ENCODE peak calls at places on chromosomes 11 and 22, in eight cellular contexts. X is GM13976, M is endodermal cell, Z is HFFc6, S is astrocyte of the spinal cord, E is Calu3, I is lower lobe of right lung, Y is foreskin keratinocyte. B is an unnamed sample.

GRCh38 chr11:125433454-125434121 is 62.5 kb downstream of the FEZ1 start:
- DNase-seq in X (peak), M (peak), Z (peak), S (peak), E (peak), I (no peak), Y (peak), B (no peak)

GRCh38 chr11:31636983-31637382 is 127.4 kb downstream of the ELP4 start:
- DNase-seq in X (no peak), M (no peak), Z (no peak), S (no peak), E (no peak), I (no peak), Y (no peak), B (no peak)

GRCh38 chr22:31238057-31238456 is 26.0 kb downstream of the LIMK2 start:
- DNase-seq in X (peak), M (no peak), Z (no peak), S (no peak), E (no peak), I (no peak), Y (no peak), B (no peak)

GRCh38 chr11:92897487-92897886 is 72.0 kb upstream of the MTNR1B start:
- DNase-seq in X (no peak), M (peak), Z (no peak), S (no peak), E (no peak), I (no peak), Y (no peak), B (no peak)

GRCh38 chr11:112085822-112086421 is 634 bp downstream of the TIMM8B start:
- DNase-seq in X (peak), M (no peak), Z (peak), S (peak), E (peak), I (no peak), Y (peak), B (no peak)

GRCh38 chr11:88979641-88980040 is 86.1 kb downstream of the GRM5 start:
- DNase-seq in X (no peak), M (no peak), Z (peak), S (peak), E (no peak), I (no peak), Y (peak), B (no peak)

GRCh38 chr22:43543522-43544281 is 131.9 kb downstream of the MPPED1 start:
- DNase-seq in X (no peak), M (no peak), Z (no peak), S (no peak), E (no peak), I (no peak), Y (no peak), B (no peak)

GRCh38 chr22:37336474-37337028 is 54.2 kb downstream of the CYTH4 start:
- DNase-seq in X (no peak), M (no peak), Z (no peak), S (no peak), E (no peak), I (no peak), Y (no peak), B (no peak)

GRCh38 chr11:124778281-124778680 is 16.2 kb upstream of the ESAM start:
- DNase-seq in X (no peak), M (no peak), Z (no peak), S (no peak), E (no peak), I (no peak), Y (no peak), B (no peak)

GRCh38 chr11:28476864-28477263 is 368.7 kb downstream of the METTL15 start:
- DNase-seq in X (no peak), M (no peak), Z (no peak), S (no peak), E (no peak), I (no peak), Y (no peak), B (no peak)

GRCh38 chr11:85934599-85935169 is 79.5 kb downstream of the CCDC83 start:
- DNase-seq in X (no peak), M (no peak), Z (no peak), S (no peak), E (no peak), I (no peak), Y (no peak), B (no peak)

GRCh38 chr11:12329797-12330196 is 47.6 kb upstream of the PARVA start:
- DNase-seq in X (no peak), M (no peak), Z (no peak), S (no peak), E (no peak), I (no peak), Y (no peak), B (no peak)

GRCh38 chr22:22048981-22049531 is 66.5 kb upstream of the TOP3B start:
- DNase-seq in X (no peak), M (no peak), Z (no peak), S (no peak), E (no peak), I (no peak), Y (no peak), B (no peak)

GRCh38 chr11:100709233-100709999 is 22.3 kb downstream of the ARHGAP42 start:
- DNase-seq in X (no peak), M (no peak), Z (no peak), S (peak), E (no peak), I (no peak), Y (peak), B (no peak)

GRCh38 chr11:43937434-43938411 is 4.7 kb upstream of the C11orf96 start:
- DNase-seq in X (no peak), M (no peak), Z (peak), S (peak), E (no peak), I (no peak), Y (peak), B (no peak)

GRCh38 chr22:33111491-33111890 is 53.3 kb upstream of the SYN3 start:
- DNase-seq in X (no peak), M (no peak), Z (no peak), S (no peak), E (no peak), I (no peak), Y (no peak), B (no peak)

GRCh38 chr22:27779650-27780049 is 21.9 kb downstream of the MN1 start:
- DNase-seq in X (no peak), M (no peak), Z (no peak), S (no peak), E (no peak), I (no peak), Y (no peak), B (no peak)

GRCh38 chr11:18757742-18758294 is 31.8 kb upstream of the IGSF22 start:
- DNase-seq in X (no peak), M (no peak), Z (no peak), S (peak), E (no peak), I (no peak), Y (no peak), B (no peak)

GRCh38 chr11:69253028-69253427 is 40.9 kb upstream of the MYEOV start:
- DNase-seq in X (no peak), M (no peak), Z (peak), S (peak), E (peak), I (no peak), Y (peak), B (no peak)

GRCh38 chr22:47061226-47061625 is 298.8 kb downstream of the TBC1D22A start:
- DNase-seq in X (no peak), M (no peak), Z (no peak), S (no peak), E (no peak), I (no peak), Y (no peak), B (no peak)

GRCh38 chr11:109422755-109423113 is 744 bp downstream of the C11orf87 start:
- DNase-seq in X (peak), M (no peak), Z (no peak), S (peak), E (no peak), I (no peak), Y (peak), B (no peak)

GRCh38 chr11:48037709-48038468 is 57.5 kb downstream of the PTPRJ start:
- DNase-seq in X (no peak), M (no peak), Z (no peak), S (peak), E (no peak), I (no peak), Y (no peak), B (no peak)

GRCh38 chr11:23097906-23098305 is 237.6 kb upstream of the CCDC179 start:
- DNase-seq in X (no peak), M (no peak), Z (no peak), S (no peak), E (no peak), I (no peak), Y (no peak), B (no peak)

GRCh38 chr11:44651535-44652130 is 75.1 kb upstream of the TSPAN18 start:
- DNase-seq in X (no peak), M (no peak), Z (no peak), S (no peak), E (no peak), I (no peak), Y (no peak), B (no peak)

GRCh38 chr11:36455658-36456111 is 54.4 kb downstream of the TRAF6 start:
- DNase-seq in X (no peak), M (peak), Z (peak), S (peak), E (peak), I (no peak), Y (peak), B (no peak)

GRCh38 chr11:36454991-36455611 is 55.0 kb downstream of the TRAF6 start:
- DNase-seq in X (no peak), M (peak), Z (no peak), S (peak), E (no peak), I (no peak), Y (no peak), B (no peak)

GRCh38 chr11:36458129-36458918 is 51.7 kb downstream of the TRAF6 start:
- DNase-seq in X (no peak), M (peak), Z (no peak), S (no peak), E (no peak), I (peak), Y (no peak), B (no peak)

GRCh38 chr11:36454551-36454950 is 55.5 kb downstream of the TRAF6 start:
- DNase-seq in X (no peak), M (no peak), Z (no peak), S (no peak), E (no peak), I (no peak), Y (no peak), B (no peak)

DNA sequence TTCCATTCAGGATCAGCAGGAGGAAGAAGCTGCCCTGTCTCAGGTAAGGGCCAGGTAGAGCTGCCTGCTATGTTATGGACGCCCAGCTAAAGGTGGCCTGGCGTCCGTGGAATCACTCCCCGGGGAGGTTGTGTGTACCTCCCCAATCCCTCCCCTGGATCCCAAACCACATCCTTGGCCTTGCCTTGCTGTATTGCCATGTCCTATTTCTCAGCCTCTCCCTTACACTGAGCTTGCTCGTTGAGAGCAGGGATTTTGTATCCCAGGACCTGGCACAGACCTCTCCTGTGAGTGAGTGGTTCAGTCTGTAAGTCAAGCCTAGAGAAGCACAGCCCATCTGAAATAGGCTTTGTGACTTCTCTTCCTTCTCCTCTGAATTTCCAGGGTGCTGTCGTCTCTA is 53.9 kb downstream of the TRAF6 start:
- DNase-seq in X (no peak), M (peak), Z (no peak), S (no peak), E (no peak), I (no peak), Y (no peak), B (no peak)
- TF ChIP-seq CTCF in X (no peak), M (no peak), Z (no peak), S (no peak), E (no peak), I (no peak), Y (no peak), B (no peak)

GRCh38 chr11:73285721-73286120 is 13.6 kb downstream of the P2RY6 start:
- DNase-seq in X (no peak), M (no peak), Z (no peak), S (no peak), E (no peak), I (no peak), Y (no peak), B (no peak)

GRCh38 chr11:73287400-73288101 is 15.4 kb downstream of the P2RY6 start:
- DNase-seq in X (no peak), M (no peak), Z (no peak), S (no peak), E (no peak), I (no peak), Y (no peak), B (no peak)

GRCh38 chr11:73284106-73284505 is 12.0 kb downstream of the P2RY6 start:
- DNase-seq in X (no peak), M (no peak), Z (no peak), S (no peak), E (no peak), I (no peak), Y (no peak), B (no peak)

GRCh38 chr11:73288197-73288872 is 16.2 kb downstream of the P2RY6 start:
- DNase-seq in X (no peak), M (no peak), Z (no peak), S (no peak), E (no peak), I (no peak), Y (no peak), B (no peak)

DNA sequence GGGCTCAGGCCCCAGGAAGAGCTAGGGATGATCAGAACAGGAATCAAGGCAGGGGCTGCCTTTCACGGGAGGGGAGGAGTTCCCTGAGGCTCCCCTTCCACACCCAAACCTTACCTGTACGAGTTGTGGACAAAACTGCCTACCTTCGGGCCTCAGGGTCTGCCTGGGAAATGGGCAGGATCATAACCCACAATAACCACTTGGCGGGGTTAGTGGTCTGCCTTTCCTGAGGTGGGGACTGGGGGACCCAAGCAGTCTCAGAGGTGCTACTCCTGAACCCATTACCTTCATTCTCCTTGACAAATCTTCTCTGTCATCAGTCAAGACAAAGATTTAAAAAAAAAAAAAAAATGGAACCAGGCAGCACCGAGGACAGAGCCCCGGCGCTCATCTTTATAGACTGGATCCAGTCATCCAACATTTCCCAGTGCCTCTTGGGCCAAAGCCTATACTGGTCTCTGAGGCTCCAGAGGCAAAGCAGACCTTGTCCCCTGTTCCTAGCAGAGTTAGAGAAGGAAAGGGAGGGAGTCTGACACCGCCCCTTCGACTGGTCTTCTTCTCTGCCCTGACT is 14.2 kb downstream of the P2RY6 start:
- DNase-seq in X (no peak), M (no peak), Z (no peak), S (no peak), E (no peak), I (no peak), Y (no peak), B (no peak)
- TF ChIP-seq CTCF in X (no peak), M (peak), Z (peak), S (no peak), E (no peak), I (no peak), Y (no peak), B (no peak)

GRCh38 chr11:35418282-35418846 is 994 bp downstream of the SLC1A2 start:
- DNase-seq in X (no peak), M (peak), Z (no peak), S (no peak), E (peak), I (peak), Y (no peak), B (peak)

GRCh38 chr11:35415488-35415887 is 3.9 kb downstream of the SLC1A2 start:
- DNase-seq in X (no peak), M (no peak), Z (no peak), S (no peak), E (no peak), I (no peak), Y (no peak), B (no peak)

GRCh38 chr11:35419713-35420333 is 465 bp upstream of the SLC1A2 start:
- DNase-seq in X (peak), M (peak), Z (no peak), S (no peak), E (no peak), I (peak), Y (no peak), B (no peak)

GRCh38 chr11:35420371-35420770 is 1.0 kb upstream of the SLC1A2 start:
- DNase-seq in X (no peak), M (peak), Z (no peak), S (no peak), E (no peak), I (peak), Y (no peak), B (no peak)

DNA sequence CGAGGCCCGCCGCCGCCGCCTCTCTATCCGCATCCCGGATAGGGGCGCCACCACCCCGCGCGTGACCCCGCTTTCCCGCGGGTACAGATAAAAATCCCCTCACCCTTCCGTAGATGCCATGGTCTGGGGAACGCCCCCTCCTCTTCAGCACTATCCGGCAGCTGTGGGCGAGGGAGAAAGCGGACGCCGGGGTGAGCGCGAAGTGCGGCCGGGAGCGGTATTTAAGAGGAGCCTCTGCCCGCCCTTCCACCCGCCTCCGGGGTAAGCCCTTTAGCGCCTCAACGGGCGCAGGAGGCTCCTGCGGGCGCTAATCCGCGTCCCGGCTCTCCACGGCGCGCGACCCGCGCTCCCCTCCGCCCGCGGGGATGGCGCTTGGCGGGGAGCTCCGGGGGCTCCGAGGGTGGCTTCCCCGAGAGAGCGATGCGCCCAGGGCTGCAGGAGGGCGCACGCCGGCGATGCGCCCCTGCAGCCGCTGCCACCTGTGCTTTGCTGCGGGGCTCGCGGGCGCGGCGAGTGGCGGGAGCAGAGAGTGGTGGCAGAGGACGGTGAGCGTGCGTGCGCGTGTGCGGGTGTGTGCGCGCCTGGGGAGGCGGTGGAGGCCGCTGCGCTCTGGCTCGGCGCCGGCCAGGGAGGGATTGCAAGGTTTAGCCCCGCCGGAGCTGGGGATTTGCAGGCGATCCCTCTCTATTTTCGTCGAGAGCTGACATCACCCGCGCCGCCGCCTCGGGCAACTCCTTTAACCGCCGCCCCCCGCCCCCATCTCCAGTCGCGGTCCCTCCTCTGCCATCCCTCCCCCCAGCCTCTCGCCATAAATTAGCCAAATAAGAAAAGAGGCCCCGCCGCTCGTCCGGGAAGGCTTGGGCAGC is at the start of gene SLC1A2:
- DNase-seq in X (peak), M (peak), Z (peak), S (peak), E (peak), I (peak), Y (peak), B (peak)
- TF ChIP-seq CTCF in X (no peak), M (peak), Z (peak), S (no peak), E (no peak), I (no peak), Y (no peak), B (peak)

DNA sequence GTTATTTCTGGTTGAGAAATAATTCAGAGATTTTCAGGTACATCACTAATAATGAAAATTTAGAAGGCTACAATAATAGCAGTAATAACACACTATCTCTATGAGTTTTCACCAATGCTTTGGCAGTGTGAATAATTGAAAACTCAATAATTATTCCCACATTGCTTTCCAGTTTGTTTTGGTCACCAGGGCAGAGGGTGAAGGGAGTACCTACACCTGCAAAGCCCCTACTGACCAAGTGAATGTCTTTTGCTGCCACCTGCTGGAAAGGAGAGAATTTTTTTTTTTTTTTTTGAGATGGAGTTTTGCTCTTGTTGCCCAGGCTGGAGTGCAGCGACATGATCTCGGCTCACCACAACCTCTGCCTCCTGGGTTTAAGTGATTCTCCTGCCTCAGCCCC is 3.2 kb downstream of the NELL1 start:
- DNase-seq in X (no peak), M (no peak), Z (no peak), S (no peak), E (peak), I (no peak), Y (no peak), B (no peak)
- TF ChIP-seq CTCF in X (peak), M (peak), Z (peak), S (peak), E (no peak), I (no peak), Y (peak), B (peak)

DNA sequence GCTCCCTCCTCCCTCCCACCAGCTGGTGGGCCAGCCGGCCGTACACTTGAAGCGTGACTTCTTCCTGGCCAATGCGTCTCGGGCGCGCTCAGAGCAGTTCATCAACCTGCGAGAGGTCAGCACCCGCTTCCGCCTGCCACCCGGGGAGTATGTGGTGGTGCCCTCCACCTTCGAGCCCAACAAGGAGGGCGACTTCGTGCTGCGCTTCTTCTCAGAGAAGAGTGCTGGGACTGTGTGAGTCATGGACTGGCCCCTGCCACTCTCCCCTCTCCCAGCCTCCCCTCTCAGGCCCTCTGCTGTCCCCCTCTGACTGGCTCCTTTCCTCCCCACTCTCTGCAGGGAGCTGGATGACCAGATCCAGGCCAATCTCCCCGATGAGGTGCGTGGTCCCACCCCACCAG is 24.7 kb downstream of the CAPN1 start:
- DNase-seq in X (no peak), M (no peak), Z (no peak), S (no peak), E (no peak), I (no peak), Y (no peak), B (no peak)
- TF ChIP-seq CTCF in X (no peak), M (no peak), Z (no peak), S (no peak), E (no peak), I (no peak), Y (no peak), B (no peak)

DNA sequence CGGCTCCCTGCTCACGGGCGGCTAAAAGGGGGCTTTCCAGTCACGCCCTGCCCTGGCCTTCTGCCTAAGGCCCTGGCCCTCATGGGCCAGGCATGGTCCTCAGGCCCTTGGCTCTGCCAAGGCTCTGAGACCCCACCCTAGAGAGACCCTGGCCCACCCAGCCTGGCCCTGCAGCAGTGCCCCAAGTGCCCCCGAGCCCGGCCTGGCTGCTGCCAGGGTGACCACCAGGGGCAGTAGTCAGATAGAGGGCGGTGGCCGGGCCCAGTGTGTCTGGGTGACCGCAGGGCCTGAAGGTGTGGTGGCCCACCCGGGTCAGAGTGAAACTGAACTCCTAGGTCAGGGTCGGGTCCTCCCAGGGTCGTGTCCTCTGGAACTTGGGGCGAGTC is 29.4 kb upstream of the CCDC188 start:
- DNase-seq in X (no peak), M (peak), Z (no peak), S (no peak), E (peak), I (no peak), Y (no peak), B (no peak)
- TF ChIP-seq CTCF in X (no peak), M (peak), Z (peak), S (peak), E (peak), I (peak), Y (no peak), B (peak)